ENCODE peak calls at places on chromosome 22, in nine cellular contexts. One of them, this sample, is unnamed.

GRCh38 chr22:39205344-39206021 is 39.3 kb downstream of the PDGFB start:
- DNase-seq in heart left ventricle: peak
- DNase-seq in esophagus muscularis mucosa: no peak
- DNase-seq in lower leg skin: peak
- DNase-seq in stomach: no peak
- DNase-seq in adrenal gland: peak
- DNase-seq in tibial nerve: no peak
- DNase-seq in upper lobe of left lung: no peak
- DNase-seq in uterus: no peak
- DNase-seq in this sample: no peak

GRCh38 chr22:17368727-17369552 is at the start of gene CECR2:
- DNase-seq in uterus: peak
- DNase-seq in stomach: no peak
- DNase-seq in upper lobe of left lung: peak
- DNase-seq in tibial nerve: peak
- DNase-seq in lower leg skin: no peak
- DNase-seq in esophagus muscularis mucosa: no peak
- DNase-seq in adrenal gland: peak
- DNase-seq in heart left ventricle: peak
- DNase-seq in this sample: peak

GRCh38 chr22:20153945-20154344 is 3.1 kb upstream of the CCDC188 start:
- DNase-seq in stomach: no peak
- DNase-seq in upper lobe of left lung: peak
- DNase-seq in esophagus muscularis mucosa: no peak
- DNase-seq in lower leg skin: no peak
- DNase-seq in adrenal gland: no peak
- DNase-seq in heart left ventricle: no peak
- DNase-seq in tibial nerve: no peak
- DNase-seq in uterus: no peak
- DNase-seq in this sample: no peak

GRCh38 chr22:44130076-44130711 is 50.5 kb upstream of the PARVG start:
- DNase-seq in stomach: no peak
- DNase-seq in tibial nerve: no peak
- DNase-seq in heart left ventricle: no peak
- DNase-seq in lower leg skin: no peak
- DNase-seq in esophagus muscularis mucosa: no peak
- DNase-seq in upper lobe of left lung: peak
- DNase-seq in uterus: no peak
- DNase-seq in adrenal gland: no peak
- DNase-seq in this sample: no peak

GRCh38 chr22:28442951-28443876 is 236.4 kb downstream of the TTC28 start:
- DNase-seq in tibial nerve: peak
- DNase-seq in heart left ventricle: peak
- DNase-seq in uterus: peak
- DNase-seq in adrenal gland: peak
- DNase-seq in esophagus muscularis mucosa: no peak
- DNase-seq in stomach: peak
- DNase-seq in upper lobe of left lung: peak
- DNase-seq in lower leg skin: peak
- DNase-seq in this sample: peak

GRCh38 chr22:40819741-40820140 is 595 bp upstream of the SLC25A17 start:
- DNase-seq in heart left ventricle: no peak
- DNase-seq in uterus: no peak
- DNase-seq in stomach: no peak
- DNase-seq in esophagus muscularis mucosa: no peak
- DNase-seq in upper lobe of left lung: no peak
- DNase-seq in adrenal gland: no peak
- DNase-seq in lower leg skin: no peak
- DNase-seq in tibial nerve: no peak
- DNase-seq in this sample: no peak

GRCh38 chr22:19756288-19757128 is 4.1 kb upstream of the TBX1 start:
- DNase-seq in esophagus muscularis mucosa: no peak
- DNase-seq in lower leg skin: peak
- DNase-seq in adrenal gland: peak
- DNase-seq in tibial nerve: peak
- DNase-seq in stomach: peak
- DNase-seq in upper lobe of left lung: peak
- DNase-seq in uterus: peak
- DNase-seq in heart left ventricle: no peak
- DNase-seq in this sample: peak

GRCh38 chr22:47013861-47014635 is 251.6 kb downstream of the TBC1D22A start:
- DNase-seq in lower leg skin: peak
- DNase-seq in uterus: no peak
- DNase-seq in upper lobe of left lung: no peak
- DNase-seq in heart left ventricle: no peak
- DNase-seq in tibial nerve: no peak
- DNase-seq in adrenal gland: no peak
- DNase-seq in esophagus muscularis mucosa: no peak
- DNase-seq in stomach: peak
- DNase-seq in this sample: peak

GRCh38 chr22:46788426-46789168 is 26.1 kb downstream of the TBC1D22A start:
- DNase-seq in heart left ventricle: no peak
- DNase-seq in upper lobe of left lung: no peak
- DNase-seq in stomach: no peak
- DNase-seq in uterus: no peak
- DNase-seq in esophagus muscularis mucosa: no peak
- DNase-seq in adrenal gland: no peak
- DNase-seq in lower leg skin: no peak
- DNase-seq in tibial nerve: no peak
- DNase-seq in this sample: peak

GRCh38 chr22:22817468-22818201 is 70.0 kb upstream of the IGLL5 start:
- DNase-seq in upper lobe of left lung: no peak
- DNase-seq in esophagus muscularis mucosa: peak
- DNase-seq in heart left ventricle: no peak
- DNase-seq in adrenal gland: no peak
- DNase-seq in lower leg skin: no peak
- DNase-seq in stomach: no peak
- DNase-seq in uterus: no peak
- DNase-seq in tibial nerve: no peak
- DNase-seq in this sample: no peak
- H3K4me3 ChIP-seq in upper lobe of left lung: no peak
- H3K4me3 ChIP-seq in esophagus muscularis mucosa: no peak
- H3K4me3 ChIP-seq in heart left ventricle: no peak
- H3K4me3 ChIP-seq in adrenal gland: no peak
- H3K4me3 ChIP-seq in lower leg skin: no peak
- H3K4me3 ChIP-seq in stomach: no peak
- H3K4me3 ChIP-seq in uterus: no peak
- H3K4me3 ChIP-seq in tibial nerve: no peak
- H3K4me3 ChIP-seq in this sample: no peak

DNA sequence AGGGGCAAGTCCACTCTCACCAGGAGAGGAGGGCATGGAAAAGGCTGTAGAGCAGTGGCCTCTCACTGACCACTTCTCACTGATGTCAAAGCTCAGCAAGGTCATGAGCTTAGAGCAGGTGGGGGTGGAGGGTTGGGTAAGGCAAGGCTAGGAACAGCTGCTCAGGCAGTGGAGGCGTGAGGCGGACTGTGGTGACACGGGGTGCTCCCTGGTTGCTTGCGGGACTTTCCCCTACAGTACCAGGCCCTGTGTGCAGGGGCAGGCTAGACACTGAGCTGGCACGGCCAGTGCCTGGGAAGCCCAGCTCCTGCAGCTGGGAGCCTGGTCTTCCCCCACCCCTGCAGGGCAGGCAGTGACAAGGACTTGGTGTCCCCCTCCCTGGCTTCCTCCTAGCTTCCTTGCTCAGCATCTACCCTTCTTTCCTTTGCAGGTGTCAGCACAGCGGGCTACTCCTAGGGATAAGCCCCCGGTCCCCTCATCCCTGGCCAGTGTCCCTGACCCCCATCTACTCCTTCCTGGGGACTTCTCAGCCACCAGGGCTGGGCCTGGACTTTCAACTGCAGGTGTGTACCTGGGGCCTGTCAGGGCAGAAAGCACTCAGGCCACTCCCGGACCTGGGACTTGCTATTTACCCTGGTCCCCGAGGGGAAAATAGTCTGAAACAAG is 45.6 kb downstream of the PISD start:
- DNase-seq in lower leg skin: no peak
- DNase-seq in adrenal gland: no peak
- DNase-seq in esophagus muscularis mucosa: no peak
- DNase-seq in stomach: no peak
- DNase-seq in uterus: no peak
- DNase-seq in upper lobe of left lung: peak
- DNase-seq in heart left ventricle: no peak
- DNase-seq in tibial nerve: no peak
- DNase-seq in this sample: peak
- TF ChIP-seq POLR2A in lower leg skin: no peak
- TF ChIP-seq POLR2A in adrenal gland: no peak
- TF ChIP-seq POLR2A in esophagus muscularis mucosa: no peak
- TF ChIP-seq POLR2A in stomach: no peak
- TF ChIP-seq POLR2A in uterus: no peak
- TF ChIP-seq POLR2A in upper lobe of left lung: no peak
- TF ChIP-seq POLR2A in heart left ventricle: no peak
- TF ChIP-seq POLR2A in tibial nerve: no peak
- TF ChIP-seq POLR2A in this sample: no peak

GRCh38 chr22:24592846-24593809 is at the start of gene LRRC75B:
- DNase-seq in uterus: peak
- DNase-seq in upper lobe of left lung: peak
- DNase-seq in tibial nerve: peak
- DNase-seq in stomach: peak
- DNase-seq in adrenal gland: peak
- DNase-seq in lower leg skin: peak
- DNase-seq in esophagus muscularis mucosa: peak
- DNase-seq in heart left ventricle: peak
- DNase-seq in this sample: peak

GRCh38 chr22:24595228-24595627 is 2.4 kb upstream of the LRRC75B start:
- DNase-seq in stomach: no peak
- DNase-seq in tibial nerve: no peak
- DNase-seq in esophagus muscularis mucosa: no peak
- DNase-seq in heart left ventricle: no peak
- DNase-seq in adrenal gland: no peak
- DNase-seq in upper lobe of left lung: no peak
- DNase-seq in uterus: no peak
- DNase-seq in lower leg skin: no peak
- DNase-seq in this sample: no peak

GRCh38 chr22:24594569-24595120 is 1.8 kb upstream of the LRRC75B start:
- DNase-seq in uterus: no peak
- DNase-seq in heart left ventricle: no peak
- DNase-seq in adrenal gland: no peak
- DNase-seq in stomach: peak
- DNase-seq in lower leg skin: no peak
- DNase-seq in tibial nerve: no peak
- DNase-seq in esophagus muscularis mucosa: no peak
- DNase-seq in upper lobe of left lung: no peak
- DNase-seq in this sample: no peak

GRCh38 chr22:24592144-24592845 is 578 bp downstream of the LRRC75B start:
- DNase-seq in esophagus muscularis mucosa: no peak
- DNase-seq in heart left ventricle: no peak
- DNase-seq in stomach: no peak
- DNase-seq in tibial nerve: no peak
- DNase-seq in uterus: peak
- DNase-seq in upper lobe of left lung: no peak
- DNase-seq in adrenal gland: no peak
- DNase-seq in lower leg skin: no peak
- DNase-seq in this sample: no peak

DNA sequence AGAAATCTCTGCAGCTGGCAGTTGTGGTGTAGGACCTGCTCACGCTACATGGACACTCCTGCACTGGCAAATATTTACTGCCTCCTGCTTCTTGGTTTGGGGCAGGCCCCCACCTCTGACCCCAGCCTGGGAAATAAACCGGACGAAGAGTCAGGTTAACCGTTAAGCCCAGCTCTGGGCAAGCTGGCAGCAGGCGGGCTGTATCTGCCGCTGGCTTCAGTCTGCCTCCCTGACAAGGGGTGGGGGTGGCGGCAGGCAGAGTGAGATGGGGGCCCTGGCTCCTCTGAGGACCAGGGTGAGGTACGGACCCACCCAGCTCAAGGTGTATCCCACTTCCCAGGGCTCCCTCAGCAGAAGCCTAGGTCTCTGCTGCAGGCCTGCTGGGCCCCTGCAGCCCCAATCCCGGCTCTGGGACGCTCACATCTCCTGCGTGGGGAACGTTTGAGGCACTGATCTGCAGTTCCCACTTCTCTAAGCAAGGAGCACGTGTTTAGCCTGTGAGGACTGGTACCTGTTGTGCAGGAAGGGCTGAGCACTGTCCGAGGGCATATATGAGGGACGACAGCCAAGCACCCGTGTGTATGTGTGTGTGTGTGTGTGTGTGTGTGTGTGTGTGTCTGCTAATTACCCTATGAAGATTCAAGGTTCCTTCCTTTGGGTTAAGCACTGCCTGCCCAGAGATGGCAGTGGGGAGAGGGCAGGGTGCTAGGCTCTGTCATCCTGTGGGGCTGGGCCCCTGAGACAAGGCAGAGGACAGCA is 1.1 kb upstream of the LRRC75B start:
- DNase-seq in upper lobe of left lung: no peak
- DNase-seq in stomach: no peak
- DNase-seq in adrenal gland: no peak
- DNase-seq in tibial nerve: no peak
- DNase-seq in esophagus muscularis mucosa: no peak
- DNase-seq in lower leg skin: no peak
- DNase-seq in uterus: no peak
- DNase-seq in heart left ventricle: no peak
- DNase-seq in this sample: no peak
- H3K4me3 ChIP-seq in upper lobe of left lung: no peak
- H3K4me3 ChIP-seq in stomach: no peak
- H3K4me3 ChIP-seq in adrenal gland: no peak
- H3K4me3 ChIP-seq in tibial nerve: no peak
- H3K4me3 ChIP-seq in esophagus muscularis mucosa: no peak
- H3K4me3 ChIP-seq in lower leg skin: no peak
- H3K4me3 ChIP-seq in uterus: no peak
- H3K4me3 ChIP-seq in heart left ventricle: no peak
- H3K4me3 ChIP-seq in this sample: no peak

DNA sequence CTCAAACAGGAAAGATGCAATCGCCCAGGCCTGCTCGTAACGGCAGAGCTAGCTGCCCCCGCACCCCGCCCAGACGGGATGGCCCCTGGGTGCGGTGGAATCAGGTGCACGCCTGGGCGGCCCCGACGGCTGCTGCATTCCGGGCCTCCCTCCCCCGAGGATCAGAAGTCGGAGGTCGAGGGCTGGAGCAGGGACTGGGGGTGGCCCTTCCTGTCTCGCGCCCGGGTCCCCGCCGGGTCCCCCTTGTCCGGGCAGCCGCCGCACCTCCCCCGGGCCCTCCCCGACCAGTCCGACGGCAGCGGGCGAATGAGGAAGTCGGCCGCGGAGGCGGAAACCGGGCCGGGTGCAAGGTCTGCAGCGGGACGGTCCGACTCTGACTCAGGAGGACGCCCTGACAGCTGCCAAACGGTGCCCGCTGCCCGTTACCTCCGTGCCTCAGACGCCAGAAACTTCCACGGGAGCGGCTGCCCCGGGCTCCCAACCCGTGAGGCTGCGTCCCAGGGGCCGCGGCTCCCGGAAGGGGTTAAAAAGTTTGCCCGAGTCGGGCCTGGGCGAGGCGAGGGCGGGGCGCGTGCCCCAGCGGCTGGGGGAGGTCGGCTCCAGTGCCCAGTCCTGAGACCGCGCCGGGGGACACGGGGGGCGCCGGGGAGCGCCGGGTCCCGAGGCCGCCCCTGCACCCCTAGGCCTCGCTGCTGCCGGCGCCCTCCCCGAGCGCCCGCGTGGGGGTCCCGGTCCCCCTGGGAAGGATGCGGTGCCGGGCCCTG is 685 bp downstream of the MYH9 start:
- DNase-seq in stomach: peak
- DNase-seq in esophagus muscularis mucosa: no peak
- DNase-seq in tibial nerve: no peak
- DNase-seq in lower leg skin: peak
- DNase-seq in uterus: peak
- DNase-seq in adrenal gland: peak
- DNase-seq in upper lobe of left lung: peak
- DNase-seq in heart left ventricle: peak
- DNase-seq in this sample: peak
- TF ChIP-seq POLR2A in stomach: no peak
- TF ChIP-seq POLR2A in esophagus muscularis mucosa: no peak
- TF ChIP-seq POLR2A in tibial nerve: no peak
- TF ChIP-seq POLR2A in lower leg skin: no peak
- TF ChIP-seq POLR2A in uterus: no peak
- TF ChIP-seq POLR2A in adrenal gland: peak
- TF ChIP-seq POLR2A in upper lobe of left lung: no peak
- TF ChIP-seq POLR2A in heart left ventricle: no peak
- TF ChIP-seq POLR2A in this sample: peak